ENCODE peak calls at places on chromosomes 3 and 15, in six cellular contexts. X is non-pigmented ciliary epithelial cell, N is activated T-cell treated with anti-CD3 and anti-CD28 coated beads for 1 hour, E is NCI-H1092 treated with DMSO at 0.1 percent for 48 hours, D is cardiac fibroblast, Z is kidney glomerular epithelial cell. Q is an unnamed sample.
A peak's percentile ranks its signal among the peaks of the same experiment; 100 is the strongest.

GRCh38 chr3:69739204-69740102 is at the start of gene MITF:
- DNase-seq in X (no peak), N (no peak), E (no peak), D (peak; percentile 89), Z (peak; percentile 87), Q (peak; percentile 89)

GRCh38 chr15:56978898-56979662 is 60.6 kb downstream of the TCF12 start:
- DNase-seq in X (peak; percentile 41), N (no peak), E (no peak), D (no peak), Z (no peak), Q (no peak)

GRCh38 chr3:48877671-48878070 is 21.0 kb downstream of the SLC25A20 start:
- DNase-seq in X (no peak), N (no peak), E (no peak), D (no peak), Z (no peak), Q (no peak)

GRCh38 chr3:45890405-45890804 is 4.1 kb downstream of the CCR9 start:
- DNase-seq in X (no peak), N (no peak), E (no peak), D (no peak), Z (peak; percentile 1), Q (no peak)

GRCh38 chr3:104564045-104564643 is 802.6 kb upstream of the ALCAM start:
- DNase-seq in X (no peak), N (peak; percentile 48), E (peak; percentile 21), D (peak; percentile 66), Z (peak; percentile 6), Q (peak; percentile 31)

GRCh38 chr3:144031938-144032337 is 60.3 kb downstream of the DIPK2A start:
- DNase-seq in X (no peak), N (no peak), E (no peak), D (peak; percentile 59), Z (no peak), Q (no peak)

GRCh38 chr3:175511219-175511780 is 652.2 kb downstream of the NAALADL2 start:
- DNase-seq in X (no peak), N (no peak), E (no peak), D (no peak), Z (no peak), Q (no peak)

GRCh38 chr3:180631317-180631716 is 29.4 kb downstream of the TTC14 start:
- DNase-seq in X (no peak), N (no peak), E (no peak), D (no peak), Z (no peak), Q (no peak)

GRCh38 chr3:94303266-94303665 is 240.4 kb downstream of the NSUN3 start:
- DNase-seq in X (no peak), N (no peak), E (no peak), D (no peak), Z (no peak), Q (no peak)

GRCh38 chr15:69825941-69826817 is 271.5 kb downstream of the TLE3 start:
- DNase-seq in X (no peak), N (no peak), E (no peak), D (no peak), Z (no peak), Q (no peak)

GRCh38 chr3:100226712-100227429 is 33.9 kb upstream of the TBC1D23 start:
- DNase-seq in X (no peak), N (no peak), E (no peak), D (peak; percentile 65), Z (peak; percentile 55), Q (peak; percentile 15)

GRCh38 chr3:151630938-151631417 is 102.7 kb upstream of the AADACL2 start:
- DNase-seq in X (peak; percentile 65), N (no peak), E (no peak), D (peak; percentile 89), Z (peak; percentile 37), Q (no peak)

GRCh38 chr3:8201886-8202285 is 299.7 kb upstream of the LMCD1 start:
- DNase-seq in X (peak; percentile 34), N (no peak), E (no peak), D (peak; percentile 31), Z (no peak), Q (no peak)

GRCh38 chr3:37825744-37826143 is 35.9 kb upstream of the CTDSPL start:
- DNase-seq in X (no peak), N (no peak), E (no peak), D (no peak), Z (no peak), Q (no peak)

GRCh38 chr3:133412511-133413165 is 12.8 kb downstream of the BFSP2 start:
- DNase-seq in X (no peak), N (no peak), E (no peak), D (peak; percentile 61), Z (no peak), Q (no peak)

GRCh38 chr15:79136434-79137046 is 46.0 kb upstream of the RASGRF1 start:
- DNase-seq in X (no peak), N (no peak), E (no peak), D (no peak), Z (no peak), Q (no peak)

GRCh38 chr15:40336129-40337122 is 4.3 kb downstream of the CCDC9B start:
- DNase-seq in X (no peak), N (no peak), E (peak; percentile 23), D (no peak), Z (no peak), Q (no peak)

GRCh38 chr15:63038926-63039673 is 3.4 kb upstream of the TPM1 start:
- DNase-seq in X (no peak), N (no peak), E (no peak), D (peak; percentile 72), Z (peak; percentile 86), Q (peak; percentile 25)

GRCh38 chr3:152524198-152525140 is 255.7 kb downstream of the MBNL1 start:
- DNase-seq in X (peak; percentile 27), N (peak; percentile 22), E (peak; percentile 34), D (peak; percentile 79), Z (peak; percentile 30), Q (peak; percentile 52)

GRCh38 chr3:147383617-147384016 is 22.7 kb downstream of the ZIC4 start:
- DNase-seq in X (no peak), N (no peak), E (no peak), D (no peak), Z (no peak), Q (peak; percentile 23)

GRCh38 chr3:45545476-45545875 is 49.1 kb upstream of the LIMD1 start:
- DNase-seq in X (no peak), N (no peak), E (no peak), D (no peak), Z (no peak), Q (no peak)

GRCh38 chr3:196159952-196160804 is 51.0 kb downstream of the ZDHHC19 start:
- DNase-seq in X (peak; percentile 72), N (no peak), E (no peak), D (peak; percentile 70), Z (peak; percentile 63), Q (no peak)

GRCh38 chr15:63826513-63826912 is 7.2 kb downstream of the HERC1 start:
- DNase-seq in X (no peak), N (no peak), E (no peak), D (peak; percentile 68), Z (no peak), Q (no peak)

GRCh38 chr3:183033746-183034145 is 53.4 kb upstream of the DCUN1D1 start:
- DNase-seq in X (peak; percentile 23), N (no peak), E (no peak), D (no peak), Z (peak; percentile 28), Q (no peak)

GRCh38 chr15:91426412-91426811 is 326.4 kb downstream of the SV2B start:
- DNase-seq in X (peak; percentile 6), N (no peak), E (no peak), D (no peak), Z (peak; percentile 19), Q (peak; percentile 29)

GRCh38 chr15:53835309-53835708 is 75.8 kb upstream of the WDR72 start:
- DNase-seq in X (no peak), N (no peak), E (no peak), D (no peak), Z (peak; percentile 91), Q (no peak)

GRCh38 chr15:42151012-42151615 is 5.3 kb downstream of the PLA2G4F start:
- DNase-seq in X (no peak), N (no peak), E (no peak), D (no peak), Z (no peak), Q (no peak)

GRCh38 chr15:60804986-60805949 is 326.3 kb upstream of the ICE2 start:
- DNase-seq in X (peak; percentile 73), N (no peak), E (peak; percentile 10), D (peak; percentile 75), Z (peak; percentile 44), Q (no peak)

GRCh38 chr3:52028572-52028971 is 27.8 kb downstream of the DUSP7 start:
- DNase-seq in X (no peak), N (no peak), E (no peak), D (no peak), Z (no peak), Q (no peak)

GRCh38 chr3:128009952-128010846 is 42.0 kb upstream of the SEC61A1 start:
- DNase-seq in X (peak; percentile 4), N (no peak), E (no peak), D (peak; percentile 64), Z (no peak), Q (no peak)